ENCODE peak calls at places on chromosomes 5 and 9, in six cellular contexts. One of them, this sample, is unnamed.

GRCh38 chr5:83919071-83920041 is 198.7 kb upstream of the HAPLN1 start:
- DNase-seq in glomerular endothelial cell: no peak
- DNase-seq in cardiac muscle cell: no peak
- DNase-seq in heart right ventricle: no peak
- DNase-seq in DMS153: no peak
- DNase-seq in GM12865: no peak
- DNase-seq in this sample: no peak

GRCh38 chr9:86511614-86512360 is 157.6 kb upstream of the TUT7 start:
- DNase-seq in DMS153: no peak
- DNase-seq in glomerular endothelial cell: no peak
- DNase-seq in cardiac muscle cell: no peak
- DNase-seq in heart right ventricle: no peak
- DNase-seq in GM12865: no peak
- DNase-seq in this sample: no peak

GRCh38 chr5:159725475-159725874 is 190.8 kb upstream of the ADRA1B start:
- DNase-seq in GM12865: no peak
- DNase-seq in glomerular endothelial cell: no peak
- DNase-seq in heart right ventricle: no peak
- DNase-seq in DMS153: no peak
- DNase-seq in cardiac muscle cell: no peak
- DNase-seq in this sample: no peak

GRCh38 chr9:9855503-9856078 is 757.2 kb downstream of the PTPRD start:
- DNase-seq in glomerular endothelial cell: no peak
- DNase-seq in cardiac muscle cell: no peak
- DNase-seq in DMS153: peak; percentile 42
- DNase-seq in GM12865: no peak
- DNase-seq in heart right ventricle: no peak
- DNase-seq in this sample: no peak

GRCh38 chr5:77828445-77828844 is 52.3 kb upstream of the TBCA start:
- DNase-seq in glomerular endothelial cell: no peak
- DNase-seq in heart right ventricle: no peak
- DNase-seq in cardiac muscle cell: no peak
- DNase-seq in GM12865: no peak
- DNase-seq in DMS153: no peak
- DNase-seq in this sample: no peak

GRCh38 chr5:82749453-82749852 is 327.7 kb downstream of the TMEM167A start:
- DNase-seq in glomerular endothelial cell: peak; percentile 37
- DNase-seq in GM12865: no peak
- DNase-seq in cardiac muscle cell: no peak
- DNase-seq in heart right ventricle: no peak
- DNase-seq in DMS153: no peak
- DNase-seq in this sample: no peak

GRCh38 chr9:95091971-95092320 is 225.6 kb downstream of the FANCC start:
- DNase-seq in DMS153: no peak
- DNase-seq in cardiac muscle cell: peak; percentile 41
- DNase-seq in heart right ventricle: no peak
- DNase-seq in glomerular endothelial cell: no peak
- DNase-seq in GM12865: no peak
- DNase-seq in this sample: peak; percentile 59

GRCh38 chr5:181181650-181182565 is 23.1 kb downstream of the TRIM7 start:
- DNase-seq in DMS153: no peak
- DNase-seq in cardiac muscle cell: peak; percentile 83
- DNase-seq in glomerular endothelial cell: no peak
- DNase-seq in GM12865: peak; percentile 89
- DNase-seq in heart right ventricle: peak; percentile 69
- DNase-seq in this sample: peak; percentile 91

GRCh38 chr9:131273146-131273545 is 3.2 kb downstream of the FAM78A start:
- DNase-seq in DMS153: no peak
- DNase-seq in GM12865: peak; percentile 73
- DNase-seq in heart right ventricle: peak; percentile 85
- DNase-seq in glomerular endothelial cell: no peak
- DNase-seq in cardiac muscle cell: no peak
- DNase-seq in this sample: no peak

GRCh38 chr5:25459082-25459481 is 814.3 kb upstream of the CDH10 start:
- DNase-seq in glomerular endothelial cell: no peak
- DNase-seq in GM12865: no peak
- DNase-seq in DMS153: no peak
- DNase-seq in heart right ventricle: no peak
- DNase-seq in cardiac muscle cell: no peak
- DNase-seq in this sample: no peak

GRCh38 chr5:10602031-10602806 is 38.3 kb downstream of the ANKRD33B start:
- DNase-seq in heart right ventricle: peak; percentile 38
- DNase-seq in cardiac muscle cell: no peak
- DNase-seq in glomerular endothelial cell: no peak
- DNase-seq in GM12865: no peak
- DNase-seq in DMS153: no peak
- DNase-seq in this sample: no peak

GRCh38 chr5:147504001-147504400 is 5.9 kb downstream of the DPYSL3 start:
- DNase-seq in glomerular endothelial cell: no peak
- DNase-seq in cardiac muscle cell: no peak
- DNase-seq in DMS153: no peak
- DNase-seq in heart right ventricle: peak; percentile 59
- DNase-seq in GM12865: no peak
- DNase-seq in this sample: no peak

GRCh38 chr9:130445268-130445983 is 665 bp downstream of the ASS1 start:
- DNase-seq in glomerular endothelial cell: no peak
- DNase-seq in heart right ventricle: peak; percentile 70
- DNase-seq in DMS153: no peak
- DNase-seq in cardiac muscle cell: no peak
- DNase-seq in GM12865: no peak
- DNase-seq in this sample: peak; percentile 74

GRCh38 chr5:54769072-54769471 is 216.3 kb downstream of the ESM1 start:
- DNase-seq in heart right ventricle: no peak
- DNase-seq in DMS153: peak; percentile 1
- DNase-seq in glomerular endothelial cell: no peak
- DNase-seq in GM12865: no peak
- DNase-seq in cardiac muscle cell: no peak
- DNase-seq in this sample: peak; percentile 62

GRCh38 chr5:95406426-95407093 is 15.4 kb downstream of the FAM81B start:
- DNase-seq in DMS153: no peak
- DNase-seq in heart right ventricle: no peak
- DNase-seq in glomerular endothelial cell: no peak
- DNase-seq in GM12865: peak; percentile 6
- DNase-seq in cardiac muscle cell: no peak
- DNase-seq in this sample: no peak

GRCh38 chr9:92686954-92687353 is 17.0 kb upstream of the IPPK start:
- DNase-seq in GM12865: no peak
- DNase-seq in glomerular endothelial cell: no peak
- DNase-seq in heart right ventricle: no peak
- DNase-seq in cardiac muscle cell: no peak
- DNase-seq in DMS153: no peak
- DNase-seq in this sample: peak; percentile 38

This sample was measured in mesendoderm.